ENCODE peak calls at places on chromosome 14, in four cellular contexts. I is ascending aorta; C is HFF-Myc; G is CD8-positive, alpha-beta memory T cell. P is an unnamed sample.

GRCh38 chr14:41607119-41607785 is 576 bp downstream of the LRFN5 start:
- DNase-seq in I (no peak), C (no peak), G (no peak), P (no peak)

GRCh38 chr14:90556050-90556477 is 159.2 kb downstream of the CALM1 start:
- DNase-seq in G (no peak), C (no peak), I (no peak), P (no peak)

GRCh38 chr14:22666203-22666893 is 22.2 kb upstream of the OR6J1 start:
- DNase-seq in I (no peak), C (no peak), G (no peak), P (no peak)

GRCh38 chr14:104144911-104145825 is 6.8 kb downstream of the KIF26A start:
- DNase-seq in C (no peak), G (no peak), I (peak; percentile 58), P (no peak)

GRCh38 chr14:74582910-74583581 is 29.0 kb downstream of the LTBP2 start:
- DNase-seq in I (peak; percentile 85), C (no peak), G (no peak), P (peak; percentile 62)

GRCh38 chr14:36383674-36384421 is 63.4 kb upstream of the MBIP start:
- DNase-seq in G (no peak), I (peak; percentile 83), C (no peak), P (peak; percentile 55)

GRCh38 chr14:55579724-55580400 is at the start of gene KTN1:
- DNase-seq in G (peak; percentile 75), C (no peak), I (peak; percentile 86), P (peak; percentile 90)

GRCh38 chr14:28671425-28671824 is 95.2 kb upstream of the FOXG1 start:
- DNase-seq in G (no peak), I (no peak), C (no peak), P (no peak)

GRCh38 chr14:103550451-103551337 is 11.8 kb downstream of the BAG5 start:
- DNase-seq in C (no peak), G (no peak), I (peak; percentile 70), P (no peak)

GRCh38 chr14:80364274-80364673 is 153.0 kb upstream of the DIO2 start:
- DNase-seq in G (no peak), C (no peak), I (no peak), P (no peak)

GRCh38 chr14:103296007-103296406 is 38.0 kb upstream of the EIF5 start:
- DNase-seq in C (peak; percentile 4), I (no peak), G (no peak), P (no peak)

GRCh38 chr14:102088012-102088792 is 1.4 kb upstream of the HSP90AA1 start:
- DNase-seq in G (peak; percentile 37), C (no peak), I (peak; percentile 73), P (peak; percentile 79)

GRCh38 chr14:103073876-103074698 is 9.9 kb upstream of the LBHD2 start:
- DNase-seq in C (no peak), I (peak; percentile 61), G (no peak), P (no peak)

GRCh38 chr14:55699131-55700057 is 119.4 kb downstream of the KTN1 start:
- DNase-seq in I (no peak), G (no peak), C (peak; percentile 51), P (no peak)

GRCh38 chr14:104925941-104926609 is 1.4 kb downstream of the PLD4 start:
- DNase-seq in I (peak; percentile 55), G (no peak), C (no peak), P (no peak)

GRCh38 chr14:61322011-61322798 is 826 bp downstream of the PRKCH start:
- DNase-seq in C (no peak), G (no peak), I (no peak), P (no peak)

GRCh38 chr14:33194551-33194950 is 255.9 kb downstream of the NPAS3 start:
- DNase-seq in G (no peak), C (no peak), I (no peak), P (no peak)

GRCh38 chr14:93759781-93760307 is 28.4 kb downstream of the PRIMA1 start:
- DNase-seq in C (no peak), G (no peak), I (peak; percentile 84), P (peak; percentile 75)

GRCh38 chr14:76953196-76953945 is 75.1 kb downstream of the IRF2BPL start:
- DNase-seq in C (no peak), G (no peak), I (peak; percentile 84), P (peak; percentile 89)

GRCh38 chr14:51792819-51793218 is 67.6 kb upstream of the GNG2 start:
- DNase-seq in G (no peak), C (no peak), I (no peak), P (no peak)

GRCh38 chr14:73239463-73240241 is 2.3 kb downstream of the PAPLN start:
- DNase-seq in C (no peak), G (no peak), I (no peak), P (no peak)
- H3K4me3 ChIP-seq in C (peak overlapping the region; percentile 13), G (no peak overlapping the region), I (peak overlapping the region; percentile 64), P (peak overlapping the region; percentile 41)

DNA sequence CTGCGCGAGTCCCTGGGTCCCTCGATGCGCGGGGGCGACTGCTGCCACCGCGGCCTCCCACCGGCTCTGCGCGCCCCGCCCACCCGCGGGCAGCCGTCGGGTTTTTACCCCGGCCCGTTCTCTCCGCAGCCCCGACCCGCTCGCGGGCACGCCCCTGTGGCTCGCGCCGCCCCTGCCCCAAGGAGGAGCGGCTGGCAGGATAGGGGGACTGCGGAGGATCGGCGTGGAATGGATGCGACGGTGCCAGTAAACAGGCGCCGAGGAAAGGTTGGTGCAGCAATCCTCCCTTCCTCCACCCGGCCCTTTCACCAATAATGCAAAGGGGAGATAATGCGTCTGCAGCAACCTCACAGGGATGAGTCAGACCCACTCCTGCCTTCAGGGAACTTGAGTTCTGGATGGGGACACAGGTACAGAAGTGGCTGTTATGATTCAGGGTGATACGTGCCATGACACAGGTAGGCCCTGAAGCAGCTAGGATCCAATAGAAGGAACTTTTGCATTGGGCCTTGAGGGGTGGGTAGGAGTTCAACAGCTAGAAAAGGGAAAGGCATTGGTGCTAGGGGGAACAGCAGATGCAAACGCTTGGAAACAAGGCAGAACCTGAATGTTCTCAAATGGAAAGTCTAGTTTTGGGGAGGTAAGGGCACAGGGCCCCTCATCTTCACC is 554 bp upstream of the DEGS2 start:
- DNase-seq in C (no peak), I (no peak), G (no peak), P (no peak)
- H3K4me3 ChIP-seq in C (no peak overlapping the region), I (peak overlapping the region; percentile 43), G (no peak overlapping the region), P (peak overlapping the region; percentile 40)

GRCh38 chr14:37586783-37587428 is 8.1 kb downstream of the FOXA1 start:
- DNase-seq in G (no peak), C (no peak), I (no peak), P (no peak)
- H3K4me3 ChIP-seq in G (no peak overlapping the region), C (no peak overlapping the region), I (no peak overlapping the region), P (no peak overlapping the region)

GRCh38 chr14:96889091-96889490 is 91.9 kb downstream of the VRK1 start:
- DNase-seq in G (no peak), C (no peak), I (no peak), P (no peak)
- H3K4me3 ChIP-seq in G (no peak overlapping the region), C (no peak overlapping the region), I (no peak overlapping the region), P (no peak overlapping the region)

GRCh38 chr14:69542311-69542710 is 32.4 kb downstream of the CCDC177 start:
- DNase-seq in I (no peak), G (no peak), C (no peak), P (no peak)
- H3K4me3 ChIP-seq in I (no peak overlapping the region), G (no peak overlapping the region), C (no peak overlapping the region), P (no peak overlapping the region)

P was measured in tibial artery.